ENCODE peak calls at places on chromosomes 4 and X, in seven cellular contexts. K, N, A, S, H, Q and G are unnamed samples.

GRCh38 chrX:155048997-155049619 is 21.8 kb downstream of the CMC4 start:
- DNase-seq in A (peak), K (peak), H (peak), S (peak), Q (peak), N (peak), G (peak)

GRCh38 chrX:103941201-103941975 is 21.0 kb upstream of the TMSB15B start:
- DNase-seq in Q (no peak), H (peak), A (no peak), S (peak), N (peak), K (peak), G (no peak)

GRCh38 chr4:2462218-2462991 is 6.5 kb upstream of the RNF4 start:
- DNase-seq in K (peak), S (peak), Q (peak), N (peak), A (peak), H (peak), G (peak)

GRCh38 chr4:150329338-150329737 is 251.1 kb downstream of the DCLK2 start:
- DNase-seq in H (no peak), A (no peak), N (no peak), Q (no peak), K (peak), S (no peak), G (no peak)

GRCh38 chr4:147683172-147683571 is 791 bp downstream of the PRMT9 start:
- DNase-seq in K (peak), A (no peak), H (peak), N (peak), S (peak), Q (no peak), G (no peak)

GRCh38 chr4:152778656-152779512 is 646 bp downstream of the TIGD4 start:
- DNase-seq in H (no peak), S (peak), A (no peak), Q (no peak), K (no peak), N (peak), G (no peak)

GRCh38 chrX:150569155-150569477 is 695 bp downstream of the MTM1 start:
- DNase-seq in A (no peak), N (peak), Q (no peak), K (no peak), S (peak), H (no peak), G (no peak)

GRCh38 chr4:139015948-139016451 is 419 bp downstream of the NOCT start:
- DNase-seq in H (peak), K (peak), A (no peak), S (peak), N (no peak), Q (no peak), G (no peak)

GRCh38 chr4:74517996-74518395 is 73.1 kb downstream of the AREG start:
- DNase-seq in Q (no peak), K (no peak), A (no peak), S (no peak), N (peak), H (no peak), G (no peak)

GRCh38 chr4:153212755-153213154 is 8.5 kb downstream of the TRIM2 start:
- DNase-seq in H (no peak), K (no peak), N (no peak), Q (no peak), S (no peak), A (no peak), G (no peak)

GRCh38 chrX:129600981-129601424 is 53.8 kb downstream of the APLN start:
- DNase-seq in S (peak), N (peak), K (peak), A (no peak), Q (no peak), H (peak), G (no peak)

GRCh38 chr4:53059253-53059652 is 197.1 kb downstream of the RASL11B start:
- DNase-seq in Q (no peak), A (no peak), H (no peak), K (no peak), N (no peak), S (no peak), G (no peak)

GRCh38 chr4:26032572-26033320 is 118.7 kb downstream of the SMIM20 start:
- DNase-seq in K (peak), Q (no peak), N (no peak), S (peak), H (no peak), A (no peak), G (no peak)

GRCh38 chr4:97987019-97987648 is 156.1 kb downstream of the STPG2 start:
- DNase-seq in H (peak), S (no peak), Q (no peak), N (peak), K (peak), A (no peak), G (no peak)

GRCh38 chr4:73872331-73873108 is 3.3 kb downstream of the CXCL1 start:
- DNase-seq in Q (no peak), N (no peak), A (no peak), K (peak), S (no peak), H (peak), G (no peak)

GRCh38 chr4:147477439-147477838 is 3.5 kb upstream of the EDNRA start:
- DNase-seq in K (no peak), N (no peak), H (no peak), Q (no peak), S (no peak), A (no peak), G (no peak)

GRCh38 chrX:48083212-48083611 is 11.8 kb upstream of the ZNF630 start:
- DNase-seq in A (peak), N (peak), H (peak), S (peak), Q (peak), K (peak), G (peak)

GRCh38 chr4:128320656-128321055 is 33.0 kb upstream of the PGRMC2 start:
- DNase-seq in N (peak), H (no peak), S (peak), Q (no peak), A (no peak), K (no peak), G (no peak)

GRCh38 chr4:73682508-73682907 is 57.9 kb upstream of the CXCL8 start:
- DNase-seq in N (no peak), Q (no peak), K (no peak), H (no peak), S (no peak), A (no peak), G (no peak)

GRCh38 chr4:76572224-76572623 is 137.2 kb downstream of the SHROOM3 start:
- DNase-seq in N (no peak), S (no peak), K (no peak), A (no peak), Q (no peak), H (no peak), G (no peak)

GRCh38 chr4:7767966-7768365 is 171.7 kb downstream of the AFAP1 start:
- DNase-seq in N (no peak), Q (no peak), H (no peak), A (no peak), S (no peak), K (no peak), G (no peak)

GRCh38 chr4:152117501-152117900 is 356.7 kb upstream of the GATB start:
- DNase-seq in H (no peak), K (no peak), N (no peak), Q (no peak), S (no peak), A (no peak), G (no peak)

GRCh38 chr4:99058228-99058627 is 30.4 kb downstream of the ADH5 start:
- DNase-seq in N (no peak), Q (no peak), S (no peak), H (no peak), K (no peak), A (no peak), G (no peak)

GRCh38 chr4:111632752-111633151 is 512.5 kb upstream of the FAM241A start:
- DNase-seq in Q (no peak), K (peak), A (no peak), H (no peak), S (peak), N (peak), G (no peak)

GRCh38 chr4:154595807-154596206 is 5.3 kb upstream of the FGA start:
- DNase-seq in S (no peak), A (no peak), Q (no peak), H (no peak), N (no peak), K (peak), G (no peak)

GRCh38 chrX:134669378-134670098 is 11.3 kb upstream of the PLAC1 start:
- DNase-seq in S (peak), H (peak), K (peak), Q (no peak), N (no peak), A (no peak), G (no peak)

GRCh38 chrX:114583646-114584433 is at the start of gene HTR2C:
- DNase-seq in S (no peak), Q (peak), N (no peak), K (no peak), H (peak), A (no peak), G (peak)

GRCh38 chrX:69109706-69110635 is 55.3 kb downstream of the PJA1 start:
- DNase-seq in H (peak), S (peak), A (no peak), Q (no peak), N (peak), K (peak), G (peak)

GRCh38 chr4:72529144-72529822 is 39.7 kb downstream of the ADAMTS3 start:
- DNase-seq in N (no peak), Q (no peak), K (no peak), A (no peak), S (no peak), H (no peak), G (no peak)

DNA sequence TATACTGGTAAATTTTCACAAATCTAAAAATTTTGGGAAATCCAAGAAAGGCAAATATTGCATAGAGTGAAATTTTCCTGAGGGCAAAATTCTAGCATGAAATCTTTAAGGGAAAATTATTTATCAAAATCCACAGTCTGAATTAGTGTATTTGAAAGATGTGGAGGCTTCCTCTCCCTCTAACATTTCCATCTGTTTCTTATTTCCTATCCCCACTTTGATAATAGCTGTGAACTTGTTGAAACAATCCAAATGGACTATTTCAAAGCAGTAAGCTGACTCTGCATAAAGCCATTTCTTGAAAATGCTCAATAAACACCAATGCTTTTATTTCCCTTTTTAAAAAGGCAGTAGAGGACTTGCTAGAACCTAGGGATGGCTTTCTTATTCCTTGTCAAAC is 107.3 kb upstream of the PABPC4L start:
- DNase-seq in A (no peak), S (no peak), H (no peak), N (no peak), Q (no peak), K (no peak), G (no peak)
- H2BK120ac ChIP-seq in A (no peak), S (no peak), H (no peak), N (no peak), Q (no peak), K (no peak), G (no peak)

DNA sequence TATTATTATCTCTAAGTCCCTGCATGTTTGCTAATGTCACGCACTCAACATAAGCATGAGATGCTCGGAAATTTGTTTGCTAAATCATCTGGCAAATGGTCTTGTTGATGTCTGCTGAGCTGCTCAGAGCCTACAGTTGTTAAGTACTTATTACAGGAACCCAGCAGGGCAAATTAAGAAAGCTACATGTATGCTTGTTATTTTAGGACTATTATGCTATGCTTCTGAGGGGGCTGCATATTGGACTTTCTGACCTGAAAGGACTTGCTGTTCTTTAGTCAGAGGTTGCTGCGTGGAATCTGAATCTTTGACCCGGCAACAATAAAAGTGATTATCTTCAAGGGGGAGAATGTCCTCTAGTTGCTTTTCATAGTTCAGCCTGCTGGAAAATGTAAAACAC is 36.3 kb upstream of the TENM3 start:
- DNase-seq in A (no peak), Q (no peak), H (peak), N (peak), K (no peak), S (no peak), G (no peak)
- H2BK120ac ChIP-seq in A (no peak), Q (no peak), H (no peak), N (peak), K (no peak), S (peak), G (no peak)

GRCh38 chr4:82918091-82918490 is 17.6 kb downstream of the THAP9 start:
- DNase-seq in N (peak), S (no peak), H (no peak), Q (no peak), K (no peak), A (no peak), G (no peak)

GRCh38 chr4:82921795-82922194 is 21.3 kb downstream of the THAP9 start:
- DNase-seq in N (no peak), K (no peak), S (no peak), A (no peak), Q (no peak), H (no peak), G (no peak)
- H2BK120ac ChIP-seq in N (no peak), K (no peak), S (no peak), A (no peak), Q (no peak), H (no peak), G (no peak)

DNA sequence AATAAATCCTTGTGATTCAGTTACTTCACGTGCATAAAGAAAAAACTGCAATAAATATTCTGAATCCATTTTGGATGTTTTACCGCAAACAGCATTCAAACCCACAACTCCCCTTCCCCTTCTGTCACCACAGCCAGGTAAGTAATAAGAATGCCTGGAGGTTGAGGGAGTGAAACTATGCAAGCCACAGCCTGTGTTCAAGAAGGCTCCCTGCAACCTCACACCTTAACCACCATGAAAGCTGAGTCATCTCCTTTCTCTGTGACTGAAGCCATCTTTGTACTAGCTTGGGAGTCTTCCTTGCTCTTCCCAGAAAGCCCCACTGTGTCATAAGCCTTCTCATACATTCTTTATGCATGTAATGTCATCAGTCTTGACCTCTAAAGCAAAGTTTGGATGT is 297.0 kb upstream of the PUDP start:
- DNase-seq in N (no peak), K (no peak), S (no peak), A (no peak), H (peak), Q (no peak), G (no peak)
- H2BK120ac ChIP-seq in N (no peak), K (no peak), S (no peak), A (no peak), H (no peak), Q (no peak), G (no peak)

DNA sequence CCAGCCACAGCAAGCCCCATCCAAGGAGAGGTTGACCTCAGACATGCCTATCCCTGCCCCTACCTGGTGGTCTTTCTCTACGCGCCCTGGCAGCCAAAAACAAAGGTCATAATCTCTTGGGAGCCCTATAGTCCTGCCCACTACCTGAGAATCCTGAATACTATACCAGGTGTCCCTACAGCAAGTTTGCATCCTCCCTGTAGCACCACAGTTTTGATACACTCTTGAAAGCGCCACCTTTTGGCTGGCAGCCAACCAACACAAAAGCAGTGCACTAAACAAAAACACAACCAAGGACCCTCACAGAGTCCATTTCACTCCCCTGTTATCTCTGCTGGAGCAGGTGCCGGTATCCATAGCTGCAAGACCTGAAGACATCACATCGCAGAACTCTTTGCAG is 523.8 kb upstream of the CPEB2 start:
- DNase-seq in K (no peak), A (no peak), Q (peak), S (no peak), H (peak), N (no peak), G (peak)
- H2BK120ac ChIP-seq in K (no peak), A (no peak), Q (no peak), S (no peak), H (no peak), N (no peak), G (no peak)

GRCh38 chr4:30838346-30838745 is 118.2 kb downstream of the PCDH7 start:
- DNase-seq in A (no peak), H (peak), N (no peak), Q (no peak), S (no peak), K (no peak), G (no peak)
- H2BK120ac ChIP-seq in A (no peak), H (no peak), N (no peak), Q (no peak), S (no peak), K (no peak), G (no peak)

DNA sequence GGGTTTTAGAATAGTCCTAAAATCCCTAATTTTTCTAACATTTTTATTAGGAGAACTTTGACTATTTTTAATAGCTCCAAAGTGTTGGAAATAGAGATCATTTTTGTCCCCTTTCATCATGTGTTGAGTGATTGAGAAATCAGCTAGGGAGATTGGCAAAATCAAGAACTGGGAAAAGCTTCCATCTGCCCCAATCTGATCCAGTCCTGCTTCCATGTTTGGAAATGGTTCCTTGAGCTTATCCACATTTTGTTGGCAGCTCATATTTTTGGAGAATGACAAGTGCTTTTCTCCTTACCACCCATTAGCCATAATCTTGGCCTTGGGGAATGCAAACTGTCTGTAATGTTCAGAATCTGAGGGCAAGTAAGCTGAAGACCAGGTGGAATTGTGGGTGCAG is 73.9 kb downstream of the SYNPO2 start:
- DNase-seq in A (no peak), N (no peak), Q (no peak), H (no peak), S (no peak), K (no peak), G (no peak)
- H2BK120ac ChIP-seq in A (no peak), N (no peak), Q (no peak), H (no peak), S (no peak), K (no peak), G (no peak)

DNA sequence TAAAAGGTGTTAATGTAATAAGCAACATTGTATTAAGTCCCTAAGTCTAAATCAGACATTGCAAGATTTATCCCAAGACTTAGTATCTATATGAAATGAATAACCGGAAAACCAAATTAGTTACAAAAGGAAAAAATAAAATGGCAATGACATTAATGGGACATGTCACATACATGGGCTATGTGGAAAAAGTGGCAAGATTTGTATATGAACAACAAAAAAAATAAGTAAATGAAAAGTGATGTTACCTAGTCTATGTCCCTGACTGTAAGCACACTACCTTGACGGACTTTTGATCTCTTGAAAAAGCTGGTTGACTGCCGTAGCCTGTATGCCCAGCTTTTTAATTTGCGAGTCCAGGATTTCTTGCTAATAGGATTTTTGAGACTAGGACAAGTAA is 55.5 kb upstream of the FAM120C start:
- DNase-seq in Q (no peak), K (no peak), N (no peak), H (no peak), S (no peak), A (no peak), G (no peak)
- H2BK120ac ChIP-seq in Q (no peak), K (no peak), N (no peak), H (no peak), S (no peak), A (no peak), G (no peak)